ENCODE peak calls at places on chromosomes 3 and 15, in nine cellular contexts. One of them, this sample, is unnamed.

GRCh38 chr15:85897818-85898717 is 103.3 kb upstream of the KLHL25 start:
- DNase-seq in hepatocyte: no peak
- DNase-seq in OCI-LY7: no peak
- DNase-seq in neural progenitor cell: peak
- DNase-seq in PC-3: no peak
- DNase-seq in GM23338: peak
- DNase-seq in GM23248: no peak
- DNase-seq in SK-N-SH: no peak
- DNase-seq in HCT116: no peak
- DNase-seq in this sample: no peak

GRCh38 chr3:128112406-128112968 is 11.1 kb downstream of the RUVBL1 start:
- DNase-seq in GM23338: no peak
- DNase-seq in hepatocyte: peak
- DNase-seq in neural progenitor cell: no peak
- DNase-seq in SK-N-SH: peak
- DNase-seq in PC-3: peak
- DNase-seq in HCT116: peak
- DNase-seq in OCI-LY7: peak
- DNase-seq in GM23248: peak
- DNase-seq in this sample: no peak

GRCh38 chr3:98732239-98733054 is 30.7 kb upstream of the ST3GAL6 start:
- DNase-seq in OCI-LY7: no peak
- DNase-seq in PC-3: peak
- DNase-seq in SK-N-SH: peak
- DNase-seq in HCT116: peak
- DNase-seq in GM23338: peak
- DNase-seq in hepatocyte: peak
- DNase-seq in neural progenitor cell: peak
- DNase-seq in GM23248: peak
- DNase-seq in this sample: peak

GRCh38 chr3:51622868-51623267 is 48.2 kb upstream of the TEX264 start:
- DNase-seq in PC-3: no peak
- DNase-seq in neural progenitor cell: no peak
- DNase-seq in OCI-LY7: no peak
- DNase-seq in GM23338: no peak
- DNase-seq in GM23248: peak
- DNase-seq in HCT116: no peak
- DNase-seq in SK-N-SH: peak
- DNase-seq in hepatocyte: peak
- DNase-seq in this sample: no peak

GRCh38 chr3:102225407-102226132 is 209.2 kb upstream of the ZPLD1 start:
- DNase-seq in SK-N-SH: peak
- DNase-seq in HCT116: peak
- DNase-seq in GM23248: peak
- DNase-seq in GM23338: peak
- DNase-seq in OCI-LY7: peak
- DNase-seq in PC-3: peak
- DNase-seq in hepatocyte: peak
- DNase-seq in neural progenitor cell: peak
- DNase-seq in this sample: peak

GRCh38 chr3:118981494-118982134 is 53.0 kb downstream of the IGSF11 start:
- DNase-seq in HCT116: no peak
- DNase-seq in PC-3: no peak
- DNase-seq in GM23338: no peak
- DNase-seq in hepatocyte: no peak
- DNase-seq in neural progenitor cell: no peak
- DNase-seq in GM23248: no peak
- DNase-seq in OCI-LY7: no peak
- DNase-seq in SK-N-SH: no peak
- DNase-seq in this sample: no peak

GRCh38 chr3:175304437-175304836 is 445.3 kb downstream of the NAALADL2 start:
- DNase-seq in PC-3: no peak
- DNase-seq in hepatocyte: no peak
- DNase-seq in GM23248: no peak
- DNase-seq in SK-N-SH: peak
- DNase-seq in neural progenitor cell: no peak
- DNase-seq in HCT116: no peak
- DNase-seq in GM23338: no peak
- DNase-seq in OCI-LY7: no peak
- DNase-seq in this sample: no peak

GRCh38 chr3:70606018-70606417 is 293.6 kb upstream of the MDFIC2 start:
- DNase-seq in GM23338: no peak
- DNase-seq in OCI-LY7: no peak
- DNase-seq in GM23248: no peak
- DNase-seq in neural progenitor cell: no peak
- DNase-seq in SK-N-SH: peak
- DNase-seq in PC-3: no peak
- DNase-seq in hepatocyte: no peak
- DNase-seq in HCT116: no peak
- DNase-seq in this sample: no peak

GRCh38 chr15:98938804-98939203 is 68.8 kb downstream of the PGPEP1L start:
- DNase-seq in HCT116: no peak
- DNase-seq in OCI-LY7: no peak
- DNase-seq in GM23248: no peak
- DNase-seq in PC-3: no peak
- DNase-seq in hepatocyte: no peak
- DNase-seq in SK-N-SH: no peak
- DNase-seq in neural progenitor cell: no peak
- DNase-seq in GM23338: no peak
- DNase-seq in this sample: no peak

GRCh38 chr15:42155546-42156265 is 730 bp downstream of the PLA2G4F start:
- DNase-seq in HCT116: no peak
- DNase-seq in PC-3: peak
- DNase-seq in SK-N-SH: peak
- DNase-seq in hepatocyte: peak
- DNase-seq in GM23248: no peak
- DNase-seq in OCI-LY7: no peak
- DNase-seq in GM23338: no peak
- DNase-seq in neural progenitor cell: no peak
- DNase-seq in this sample: no peak

GRCh38 chr15:38002883-38003477 is 68.5 kb downstream of the TMCO5A start:
- DNase-seq in OCI-LY7: peak
- DNase-seq in HCT116: peak
- DNase-seq in neural progenitor cell: peak
- DNase-seq in SK-N-SH: no peak
- DNase-seq in hepatocyte: peak
- DNase-seq in GM23338: peak
- DNase-seq in PC-3: peak
- DNase-seq in GM23248: peak
- DNase-seq in this sample: peak

GRCh38 chr15:71334874-71335273 is 219.6 kb downstream of the THSD4 start:
- DNase-seq in OCI-LY7: no peak
- DNase-seq in HCT116: no peak
- DNase-seq in neural progenitor cell: no peak
- DNase-seq in GM23338: no peak
- DNase-seq in hepatocyte: no peak
- DNase-seq in GM23248: peak
- DNase-seq in PC-3: no peak
- DNase-seq in SK-N-SH: no peak
- DNase-seq in this sample: no peak

GRCh38 chr3:170128259-170128976 is 53.1 kb downstream of the PHC3 start:
- DNase-seq in GM23248: no peak
- DNase-seq in HCT116: no peak
- DNase-seq in hepatocyte: no peak
- DNase-seq in PC-3: no peak
- DNase-seq in GM23338: no peak
- DNase-seq in OCI-LY7: peak
- DNase-seq in neural progenitor cell: no peak
- DNase-seq in SK-N-SH: no peak
- DNase-seq in this sample: peak

GRCh38 chr15:94042163-94042954 is 189.0 kb upstream of the MCTP2 start:
- DNase-seq in PC-3: peak
- DNase-seq in hepatocyte: peak
- DNase-seq in neural progenitor cell: no peak
- DNase-seq in OCI-LY7: no peak
- DNase-seq in SK-N-SH: no peak
- DNase-seq in GM23338: no peak
- DNase-seq in HCT116: no peak
- DNase-seq in GM23248: peak
- DNase-seq in this sample: no peak

GRCh38 chr3:70728311-70728710 is 415.9 kb upstream of the MDFIC2 start:
- DNase-seq in PC-3: peak
- DNase-seq in hepatocyte: no peak
- DNase-seq in HCT116: no peak
- DNase-seq in OCI-LY7: no peak
- DNase-seq in neural progenitor cell: no peak
- DNase-seq in SK-N-SH: no peak
- DNase-seq in GM23338: no peak
- DNase-seq in GM23248: peak
- DNase-seq in this sample: no peak

GRCh38 chr3:105747056-105747455 is 121.8 kb downstream of the CBLB start:
- DNase-seq in SK-N-SH: no peak
- DNase-seq in HCT116: no peak
- DNase-seq in hepatocyte: no peak
- DNase-seq in GM23338: no peak
- DNase-seq in GM23248: peak
- DNase-seq in PC-3: peak
- DNase-seq in OCI-LY7: no peak
- DNase-seq in neural progenitor cell: no peak
- DNase-seq in this sample: no peak

GRCh38 chr15:91186892-91187644 is 87.0 kb downstream of the SV2B start:
- DNase-seq in GM23248: peak
- DNase-seq in HCT116: no peak
- DNase-seq in GM23338: peak
- DNase-seq in OCI-LY7: no peak
- DNase-seq in SK-N-SH: no peak
- DNase-seq in hepatocyte: peak
- DNase-seq in neural progenitor cell: peak
- DNase-seq in PC-3: peak
- DNase-seq in this sample: peak
- TF ChIP-seq EZH2phosphoT487 in GM23248: no peak
- TF ChIP-seq EZH2phosphoT487 in HCT116: no peak
- TF ChIP-seq EZH2phosphoT487 in GM23338: no peak
- TF ChIP-seq EZH2phosphoT487 in OCI-LY7: no peak
- TF ChIP-seq EZH2phosphoT487 in SK-N-SH: no peak
- TF ChIP-seq EZH2phosphoT487 in hepatocyte: no peak
- TF ChIP-seq EZH2phosphoT487 in neural progenitor cell: no peak
- TF ChIP-seq EZH2phosphoT487 in PC-3: no peak
- TF ChIP-seq EZH2phosphoT487 in this sample: no peak

GRCh38 chr3:55191911-55192787 is 264.3 kb upstream of the LRTM1 start:
- DNase-seq in GM23248: peak
- DNase-seq in GM23338: no peak
- DNase-seq in neural progenitor cell: no peak
- DNase-seq in SK-N-SH: no peak
- DNase-seq in HCT116: no peak
- DNase-seq in PC-3: peak
- DNase-seq in OCI-LY7: no peak
- DNase-seq in hepatocyte: no peak
- DNase-seq in this sample: no peak
- TF ChIP-seq EZH2phosphoT487 in GM23248: peak
- TF ChIP-seq EZH2phosphoT487 in GM23338: no peak
- TF ChIP-seq EZH2phosphoT487 in neural progenitor cell: no peak
- TF ChIP-seq EZH2phosphoT487 in SK-N-SH: no peak
- TF ChIP-seq EZH2phosphoT487 in HCT116: no peak
- TF ChIP-seq EZH2phosphoT487 in PC-3: no peak
- TF ChIP-seq EZH2phosphoT487 in OCI-LY7: no peak
- TF ChIP-seq EZH2phosphoT487 in hepatocyte: no peak
- TF ChIP-seq EZH2phosphoT487 in this sample: no peak

GRCh38 chr15:92391640-92392039 is 2.0 kb upstream of the ST8SIA2 start:
- DNase-seq in neural progenitor cell: peak
- DNase-seq in PC-3: peak
- DNase-seq in SK-N-SH: no peak
- DNase-seq in GM23338: peak
- DNase-seq in OCI-LY7: peak
- DNase-seq in GM23248: peak
- DNase-seq in hepatocyte: peak
- DNase-seq in HCT116: peak
- DNase-seq in this sample: peak
- TF ChIP-seq EZH2phosphoT487 in neural progenitor cell: no peak
- TF ChIP-seq EZH2phosphoT487 in PC-3: no peak
- TF ChIP-seq EZH2phosphoT487 in SK-N-SH: no peak
- TF ChIP-seq EZH2phosphoT487 in GM23338: no peak
- TF ChIP-seq EZH2phosphoT487 in OCI-LY7: no peak
- TF ChIP-seq EZH2phosphoT487 in GM23248: no peak
- TF ChIP-seq EZH2phosphoT487 in hepatocyte: no peak
- TF ChIP-seq EZH2phosphoT487 in HCT116: no peak
- TF ChIP-seq EZH2phosphoT487 in this sample: no peak

GRCh38 chr15:63894662-63894949 is 60.9 kb upstream of the HERC1 start:
- DNase-seq in GM23338: no peak
- DNase-seq in OCI-LY7: no peak
- DNase-seq in PC-3: no peak
- DNase-seq in hepatocyte: no peak
- DNase-seq in neural progenitor cell: no peak
- DNase-seq in HCT116: no peak
- DNase-seq in GM23248: no peak
- DNase-seq in SK-N-SH: no peak
- DNase-seq in this sample: no peak

GRCh38 chr15:63893866-63894661 is 60.3 kb upstream of the HERC1 start:
- DNase-seq in hepatocyte: no peak
- DNase-seq in PC-3: no peak
- DNase-seq in GM23248: no peak
- DNase-seq in neural progenitor cell: no peak
- DNase-seq in HCT116: no peak
- DNase-seq in GM23338: no peak
- DNase-seq in OCI-LY7: no peak
- DNase-seq in SK-N-SH: no peak
- DNase-seq in this sample: no peak

GRCh38 chr15:63895194-63895593 is 61.4 kb upstream of the HERC1 start:
- DNase-seq in SK-N-SH: no peak
- DNase-seq in neural progenitor cell: no peak
- DNase-seq in hepatocyte: no peak
- DNase-seq in GM23338: no peak
- DNase-seq in HCT116: no peak
- DNase-seq in GM23248: no peak
- DNase-seq in OCI-LY7: no peak
- DNase-seq in PC-3: no peak
- DNase-seq in this sample: no peak

GRCh38 chr15:63895787-63896218 is 62.1 kb upstream of the HERC1 start:
- DNase-seq in HCT116: no peak
- DNase-seq in hepatocyte: no peak
- DNase-seq in SK-N-SH: no peak
- DNase-seq in GM23338: no peak
- DNase-seq in neural progenitor cell: no peak
- DNase-seq in OCI-LY7: no peak
- DNase-seq in GM23248: no peak
- DNase-seq in PC-3: no peak
- DNase-seq in this sample: no peak

DNA sequence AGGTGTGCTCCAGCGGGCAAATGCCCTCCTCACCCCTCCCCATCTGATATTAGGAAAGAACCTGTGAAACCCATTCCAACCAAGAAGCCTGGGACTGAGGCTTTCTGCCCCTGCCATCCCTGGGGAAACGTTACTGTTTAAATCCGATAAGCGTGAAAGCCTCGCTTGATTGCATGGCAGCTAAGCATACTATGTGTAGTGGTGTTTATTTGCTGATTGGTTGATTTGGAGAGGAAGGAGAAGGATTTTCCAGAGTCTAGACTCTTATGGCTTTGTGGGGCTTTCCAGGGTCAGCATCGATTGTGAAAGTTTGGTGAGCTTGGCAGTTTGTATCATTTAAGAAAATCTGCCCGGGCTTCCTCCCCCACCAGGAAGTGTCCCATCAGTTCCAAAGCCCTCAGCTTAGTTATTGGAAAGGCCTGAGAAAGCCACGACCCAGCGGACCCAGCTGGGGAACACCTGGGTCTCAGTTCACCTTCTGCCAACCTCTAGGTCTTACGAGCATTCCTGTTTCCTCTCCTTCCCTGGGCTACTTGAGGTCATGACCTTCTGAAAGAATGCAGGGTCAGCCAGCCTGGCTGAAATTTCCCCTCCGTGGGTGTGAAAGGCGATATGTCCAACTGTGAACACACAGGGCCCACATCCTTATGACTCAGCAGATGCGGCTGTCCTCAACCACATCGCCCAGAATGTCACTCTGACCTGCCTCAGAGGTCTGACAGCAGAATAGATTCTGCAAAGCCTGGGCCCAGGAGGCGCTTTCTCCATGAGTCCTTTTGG is 62.8 kb upstream of the HERC1 start:
- DNase-seq in HCT116: no peak
- DNase-seq in neural progenitor cell: no peak
- DNase-seq in SK-N-SH: no peak
- DNase-seq in hepatocyte: no peak
- DNase-seq in GM23248: peak
- DNase-seq in GM23338: no peak
- DNase-seq in PC-3: peak
- DNase-seq in OCI-LY7: no peak
- DNase-seq in this sample: peak
- TF ChIP-seq EZH2phosphoT487 in HCT116: no peak
- TF ChIP-seq EZH2phosphoT487 in neural progenitor cell: no peak
- TF ChIP-seq EZH2phosphoT487 in SK-N-SH: no peak
- TF ChIP-seq EZH2phosphoT487 in hepatocyte: no peak
- TF ChIP-seq EZH2phosphoT487 in GM23248: no peak
- TF ChIP-seq EZH2phosphoT487 in GM23338: no peak
- TF ChIP-seq EZH2phosphoT487 in PC-3: no peak
- TF ChIP-seq EZH2phosphoT487 in OCI-LY7: no peak
- TF ChIP-seq EZH2phosphoT487 in this sample: no peak